ENCODE peak calls at places on chromosomes 12 and 14, in four cellular contexts. U, Y, J and H are unnamed samples.
A peak's percentile ranks its signal among the peaks of the same experiment; 100 is the strongest.

GRCh38 chr12:96907681-96908163 is 665 bp downstream of the NEDD1 start:
- DNase-seq in U (peak; percentile 22), Y (peak; percentile 16), J (no peak), H (peak; percentile 35)

GRCh38 chr12:12473223-12473622 is 89.4 kb downstream of the DUSP16 start:
- DNase-seq in U (no peak), Y (no peak), J (no peak), H (no peak)

GRCh38 chr12:66154776-66155175 is 15.0 kb downstream of the TMBIM4 start:
- DNase-seq in U (peak; percentile 51), Y (no peak), J (no peak), H (no peak)

GRCh38 chr14:36655963-36656768 is 5.5 kb upstream of the PAX9 start:
- DNase-seq in U (no peak), Y (no peak), J (no peak), H (peak; percentile 54)

GRCh38 chr12:50013361-50014147 is 11.7 kb downstream of the RACGAP1 start:
- DNase-seq in U (no peak), Y (no peak), J (no peak), H (no peak)

GRCh38 chr14:104377256-104377655 is 202.3 kb upstream of the C14orf180 start:
- DNase-seq in U (no peak), Y (no peak), J (no peak), H (no peak)

GRCh38 chr14:56124296-56124695 is 6.1 kb downstream of the PELI2 start:
- DNase-seq in U (no peak), Y (no peak), J (no peak), H (no peak)

GRCh38 chr12:1481326-1481725 is 113.1 kb downstream of the FBXL14 start:
- DNase-seq in U (no peak), Y (no peak), J (no peak), H (no peak)

GRCh38 chr12:58530421-58531067 is 389.8 kb downstream of the LRIG3 start:
- DNase-seq in U (peak; percentile 55), Y (no peak), J (no peak), H (no peak)

GRCh38 chr14:59032821-59033220 is 155.6 kb upstream of the DAAM1 start:
- DNase-seq in U (no peak), Y (no peak), J (no peak), H (no peak)

GRCh38 chr12:39426636-39427245 is 16.2 kb downstream of the KIF21A start:
- DNase-seq in U (no peak), Y (no peak), J (no peak), H (no peak)

GRCh38 chr12:52601671-52602070 is 408 bp upstream of the KRT72 start:
- DNase-seq in U (no peak), Y (no peak), J (no peak), H (no peak)

GRCh38 chr12:53180931-53181645 is 363 bp upstream of the CSAD start:
- DNase-seq in U (peak; percentile 70), Y (no peak), J (peak; percentile 80), H (peak; percentile 72)

GRCh38 chr12:45421736-45422135 is 205.8 kb downstream of the ANO6 start:
- DNase-seq in U (no peak), Y (no peak), J (no peak), H (no peak)

GRCh38 chr12:112463478-112463877 is 44.7 kb downstream of the PTPN11 start:
- DNase-seq in U (no peak), Y (no peak), J (no peak), H (no peak)

GRCh38 chr14:68466491-68466977 is 326.3 kb downstream of the ZFP36L1 start:
- DNase-seq in U (peak; percentile 93), Y (no peak), J (no peak), H (no peak)

GRCh38 chr12:108187831-108188230 is 58.7 kb downstream of the WSCD2 start:
- DNase-seq in U (no peak), Y (no peak), J (no peak), H (no peak)

GRCh38 chr14:101064718-101065117 is 161.2 kb upstream of the RTL1 start:
- DNase-seq in U (no peak), Y (peak; percentile 6), J (no peak), H (no peak)

GRCh38 chr14:68404652-68405183 is 388.1 kb downstream of the ZFP36L1 start:
- DNase-seq in U (no peak), Y (no peak), J (no peak), H (no peak)

GRCh38 chr12:82810568-82810967 is 123.9 kb downstream of the TMTC2 start:
- DNase-seq in U (no peak), Y (no peak), J (no peak), H (no peak)

GRCh38 chr12:117686911-117687377 is 281.8 kb downstream of the KSR2 start:
- DNase-seq in U (no peak), Y (no peak), J (no peak), H (peak; percentile 23)

GRCh38 chr14:101055776-101056374 is 152.4 kb upstream of the RTL1 start:
- DNase-seq in U (no peak), Y (peak; percentile 4), J (no peak), H (no peak)

GRCh38 chr12:30358113-30358512 is 337.6 kb downstream of the IPO8 start:
- DNase-seq in U (no peak), Y (no peak), J (no peak), H (no peak)

GRCh38 chr12:49942921-49943662 is 7.4 kb upstream of the AQP2 start:
- DNase-seq in U (no peak), Y (no peak), J (no peak), H (peak; percentile 76)

GRCh38 chr14:61472025-61472672 is 150.8 kb downstream of the PRKCH start:
- DNase-seq in U (peak; percentile 99), Y (no peak), J (peak; percentile 56), H (no peak)

GRCh38 chr12:81610955-81611889 is 147.9 kb downstream of the PPFIA2 start:
- DNase-seq in U (peak; percentile 6), Y (no peak), J (no peak), H (no peak)

GRCh38 chr12:101931498-101932326 is 54.3 kb downstream of the DRAM1 start:
- DNase-seq in U (no peak), Y (no peak), J (no peak), H (no peak)

GRCh38 chr12:1470051-1470450 is 124.3 kb downstream of the FBXL14 start:
- DNase-seq in U (peak; percentile 16), Y (no peak), J (no peak), H (no peak)

GRCh38 chr14:35028435-35028834 is 17.6 kb upstream of the FAM177A1 start:
- DNase-seq in U (no peak), Y (no peak), J (no peak), H (no peak)

GRCh38 chr14:95056476-95056875 is 100.9 kb downstream of the DICER1 start:
- DNase-seq in U (no peak), Y (no peak), J (no peak), H (no peak)

GRCh38 chr14:87066221-87066817 is 926.7 kb downstream of the GALC start:
- DNase-seq in U (no peak), Y (no peak), J (no peak), H (no peak)

GRCh38 chr12:26823391-26823790 is 9.6 kb downstream of the ITPR2 start:
- DNase-seq in U (peak; percentile 37), Y (no peak), J (no peak), H (no peak)

GRCh38 chr14:55122441-55122986 is 6.5 kb upstream of the LGALS3 start:
- DNase-seq in U (peak; percentile 69), Y (peak; percentile 59), J (peak; percentile 76), H (peak; percentile 93)

GRCh38 chr14:98580131-98580678 is 691.8 kb downstream of the BCL11B start:
- DNase-seq in U (no peak), Y (no peak), J (no peak), H (no peak)

GRCh38 chr14:71824816-71825215 is 107.4 kb upstream of the RGS6 start:
- DNase-seq in U (no peak), Y (no peak), J (no peak), H (no peak)

GRCh38 chr12:6312529-6313325 is 2.2 kb downstream of the PLEKHG6 start:
- DNase-seq in U (no peak), Y (no peak), J (no peak), H (peak; percentile 92)

GRCh38 chr14:50545618-50546017 is 13.2 kb upstream of the MAP4K5 start:
- DNase-seq in U (no peak), Y (no peak), J (no peak), H (no peak)

GRCh38 chr12:49949866-49950265 is 671 bp upstream of the AQP2 start:
- DNase-seq in U (no peak), Y (no peak), J (no peak), H (no peak)

DNA sequence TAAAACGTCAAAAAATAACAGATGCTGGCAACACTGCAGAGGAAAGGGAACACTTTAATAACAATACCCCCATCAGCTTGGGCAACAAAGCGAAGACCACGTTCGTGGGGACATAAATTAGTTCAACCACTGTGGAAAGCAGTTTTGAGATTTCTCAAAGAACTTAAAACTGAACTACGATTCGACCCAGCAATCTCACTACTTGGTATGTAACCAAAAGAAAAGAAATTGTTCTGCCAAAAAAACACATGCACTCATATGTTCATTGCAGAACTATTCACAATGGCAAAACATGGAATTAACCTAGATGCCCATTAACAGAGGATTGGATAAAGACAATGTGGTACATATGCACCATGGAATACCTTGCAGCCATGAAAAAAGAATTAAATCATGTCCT is 81.2 kb upstream of the RAP1B start:
- DNase-seq in U (no peak), Y (no peak), J (no peak), H (no peak)
- H3K4me3 ChIP-seq in U (no peak overlapping the region), Y (no peak overlapping the region), J (no peak overlapping the region), H (no peak overlapping the region)

DNA sequence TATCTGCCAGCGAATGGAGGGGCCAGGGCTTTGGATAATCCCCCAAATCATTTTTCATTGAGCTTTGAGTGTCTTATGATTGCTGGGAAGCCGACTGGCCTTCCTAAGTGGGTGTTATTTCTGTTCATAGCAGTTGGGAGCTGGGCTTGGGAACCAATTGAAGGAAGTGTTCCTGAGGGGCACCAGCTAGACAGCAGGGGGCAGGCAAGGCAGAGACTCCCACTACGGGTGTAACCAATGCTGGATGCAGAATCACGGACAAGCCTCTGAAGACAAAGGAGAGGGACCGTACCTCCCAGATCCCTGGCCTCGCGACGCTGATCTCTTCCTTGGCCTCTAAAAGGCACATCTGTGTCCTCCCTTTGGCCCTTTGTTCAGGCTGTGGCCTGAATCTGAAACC is 149.0 kb upstream of the PRMT8 start:
- DNase-seq in U (peak; percentile 45), Y (peak; percentile 56), J (peak; percentile 41), H (peak; percentile 23)
- TF ChIP-seq CTCF in U (peak; percentile 59), Y (no peak), J (peak; percentile 71), H (no peak)

GRCh38 chr12:120301962-120302815 is at the start of gene SIRT4:
- DNase-seq in U (peak; percentile 96), Y (peak; percentile 92), J (peak; percentile 88), H (peak; percentile 95)
- H3K4me3 ChIP-seq in U (peak within 1 kb of the TSS; percentile 76), Y (peak within 1 kb of the TSS; percentile 65), J (peak within 1 kb of the TSS; percentile 75), H (peak within 1 kb of the TSS; percentile 64)

GRCh38 chr12:47973870-47974269 is 10.5 kb downstream of the TMEM106C start:
- DNase-seq in U (no peak), Y (no peak), J (no peak), H (no peak)

GRCh38 chr12:47970843-47971242 is 7.4 kb downstream of the TMEM106C start:
- DNase-seq in U (no peak), Y (no peak), J (no peak), H (no peak)

GRCh38 chr12:47975036-47975620 is 11.7 kb downstream of the TMEM106C start:
- DNase-seq in U (no peak), Y (no peak), J (no peak), H (no peak)

GRCh38 chr12:47975816-47976215 is 12.4 kb downstream of the TMEM106C start:
- DNase-seq in U (no peak), Y (no peak), J (no peak), H (no peak)

GRCh38 chr12:47972895-47973294 is 9.5 kb downstream of the TMEM106C start:
- DNase-seq in U (no peak), Y (no peak), J (no peak), H (no peak)
- TF ChIP-seq CTCF in U (no peak), Y (no peak), J (no peak), H (no peak)

GRCh38 chr14:105389976-105390848 is 8.1 kb upstream of the TEX22 start:
- DNase-seq in U (no peak), Y (peak; percentile 15), J (no peak), H (no peak)
- H3K4me3 ChIP-seq in U (no peak overlapping the region), Y (no peak overlapping the region), J (no peak overlapping the region), H (no peak overlapping the region)